ENCODE peak calls at places on chromosomes 2 and 18, in five cellular contexts. M is GM20000; K is cortex of kidney; B is activated CD8-positive, alpha-beta memory T cell treated with anti-CD3 and anti-CD28 coated beads for 48 hours; X is H4. N is an unnamed sample.

GRCh38 chr2:176188969-176189665 is 649 bp downstream of the HOXD1 start:
- DNase-seq in K (no peak), M (no peak), B (no peak), X (no peak), N (no peak)

GRCh38 chr2:239523944-239524310 is 123.1 kb upstream of the HDAC4 start:
- DNase-seq in X (no peak), M (no peak), B (no peak), K (no peak), N (no peak)

GRCh38 chr2:168166902-168167510 is 80.4 kb downstream of the STK39 start:
- DNase-seq in M (no peak), X (peak), K (no peak), B (no peak), N (no peak)

GRCh38 chr2:202703091-202703490 is 68.3 kb downstream of the FAM117B start:
- DNase-seq in X (no peak), K (no peak), B (no peak), M (no peak), N (no peak)

GRCh38 chr2:56191617-56192016 is 7.8 kb downstream of the CCDC85A start:
- DNase-seq in M (no peak), X (peak), B (no peak), K (no peak), N (no peak)

GRCh38 chr2:222102746-222103349 is 195.9 kb downstream of the PAX3 start:
- DNase-seq in K (no peak), B (no peak), M (no peak), X (no peak), N (no peak)

GRCh38 chr2:144707927-144708326 is 188.0 kb upstream of the ZEB2 start:
- DNase-seq in X (no peak), K (no peak), M (no peak), B (no peak), N (no peak)

GRCh38 chr2:179104736-179105135 is 54.8 kb upstream of the CCDC141 start:
- DNase-seq in K (no peak), X (peak), M (no peak), B (no peak), N (no peak)

GRCh38 chr2:143939976-143940375 is 579.9 kb downstream of the ZEB2 start:
- DNase-seq in M (no peak), B (no peak), X (no peak), K (no peak), N (no peak)

GRCh38 chr2:101971836-101972235 is 19.9 kb upstream of the IL1R2 start:
- DNase-seq in M (no peak), X (no peak), B (no peak), K (no peak), N (no peak)

GRCh38 chr2:120919771-120920437 is 184.2 kb downstream of the GLI2 start:
- DNase-seq in M (no peak), X (peak), B (no peak), K (no peak), N (no peak)

GRCh38 chr2:168948621-168949212 is 47.6 kb downstream of the G6PC2 start:
- DNase-seq in B (no peak), X (peak), M (peak), K (no peak), N (no peak)

GRCh38 chr18:11324510-11324909 is 175.1 kb upstream of the PIEZO2 start:
- DNase-seq in K (no peak), B (no peak), X (peak), M (no peak), N (no peak)

GRCh38 chr2:43220982-43221659 is 5.3 kb downstream of the ZFP36L2 start:
- DNase-seq in X (peak), M (no peak), K (no peak), B (no peak), N (peak)

GRCh38 chr2:149885468-149885867 is 297.9 kb upstream of the MMADHC start:
- DNase-seq in X (no peak), K (no peak), M (no peak), B (no peak), N (no peak)

GRCh38 chr2:33038230-33038629 is 91.5 kb downstream of the LTBP1 start:
- DNase-seq in M (no peak), X (no peak), K (no peak), B (no peak), N (no peak)